ENCODE peak calls at places on chromosomes 4 and X, in four cellular contexts. One of them, this sample, is unnamed.

GRCh38 chr4:111512081-111512774 is 633.0 kb upstream of the FAM241A start:
- DNase-seq in H9: no peak
- DNase-seq in mesendoderm: peak
- DNase-seq in H1: no peak
- DNase-seq in this sample: no peak

GRCh38 chrX:119729408-119730201 is 28.8 kb upstream of the SOWAHD start:
- DNase-seq in H9: peak
- DNase-seq in mesendoderm: peak
- DNase-seq in H1: peak
- DNase-seq in this sample: peak

GRCh38 chrX:23952984-23953907 is 45.4 kb downstream of the CXorf58 start:
- DNase-seq in H9: peak
- DNase-seq in mesendoderm: peak
- DNase-seq in H1: no peak
- DNase-seq in this sample: no peak

GRCh38 chrX:30735839-30736238 is 82.6 kb downstream of the GK start:
- DNase-seq in H9: peak
- DNase-seq in mesendoderm: peak
- DNase-seq in H1: peak
- DNase-seq in this sample: peak

GRCh38 chr4:25030283-25031076 is at the start of gene LGI2:
- DNase-seq in H9: peak
- DNase-seq in mesendoderm: no peak
- DNase-seq in H1: no peak
- DNase-seq in this sample: peak

GRCh38 chrX:10597871-10598270 is 22.5 kb downstream of the MID1 start:
- DNase-seq in H9: no peak
- DNase-seq in mesendoderm: peak
- DNase-seq in H1: no peak
- DNase-seq in this sample: no peak

GRCh38 chrX:53073115-53073581 is 9.0 kb upstream of the TSPYL2 start:
- DNase-seq in H9: no peak
- DNase-seq in mesendoderm: peak
- DNase-seq in H1: no peak
- DNase-seq in this sample: no peak

GRCh38 chr4:96483308-96484030 is 643.6 kb downstream of the PDHA2 start:
- DNase-seq in H9: peak
- DNase-seq in mesendoderm: peak
- DNase-seq in H1: peak
- DNase-seq in this sample: no peak

GRCh38 chr4:8910100-8910821 is 38.6 kb upstream of the HMX1 start:
- DNase-seq in H9: no peak
- DNase-seq in mesendoderm: no peak
- DNase-seq in H1: no peak
- DNase-seq in this sample: no peak

GRCh38 chr4:115770046-115770543 is 656.7 kb upstream of the NDST4 start:
- DNase-seq in H9: no peak
- DNase-seq in mesendoderm: no peak
- DNase-seq in H1: no peak
- DNase-seq in this sample: no peak

GRCh38 chr4:40576651-40577480 is 52.8 kb downstream of the RBM47 start:
- DNase-seq in H9: no peak
- DNase-seq in mesendoderm: peak
- DNase-seq in H1: no peak
- DNase-seq in this sample: no peak

GRCh38 chr4:86891785-86892638 is at the start of gene C4orf36:
- DNase-seq in H9: peak
- DNase-seq in mesendoderm: peak
- DNase-seq in H1: peak
- DNase-seq in this sample: peak

GRCh38 chr4:1786544-1787362 is 6.3 kb upstream of the FGFR3 start:
- DNase-seq in H9: no peak
- DNase-seq in mesendoderm: no peak
- DNase-seq in H1: no peak
- DNase-seq in this sample: no peak

GRCh38 chr4:174118171-174118570 is 165.3 kb downstream of the FBXO8 start:
- DNase-seq in H9: no peak
- DNase-seq in mesendoderm: no peak
- DNase-seq in H1: no peak
- DNase-seq in this sample: no peak

GRCh38 chr4:59838236-59838635 is 1361.9 kb upstream of the ADGRL3 start:
- DNase-seq in H9: no peak
- DNase-seq in mesendoderm: no peak
- DNase-seq in H1: no peak
- DNase-seq in this sample: no peak

GRCh38 chr4:7426525-7427171 is 8.1 kb downstream of the PSAPL1 start:
- DNase-seq in H9: peak
- DNase-seq in mesendoderm: no peak
- DNase-seq in H1: no peak
- DNase-seq in this sample: no peak

GRCh38 chr4:2395584-2395983 is 22.9 kb downstream of the ZFYVE28 start:
- DNase-seq in H9: no peak
- DNase-seq in mesendoderm: no peak
- DNase-seq in H1: no peak
- DNase-seq in this sample: no peak

GRCh38 chr4:109755656-109756055 is 25.8 kb upstream of the PLA2G12A start:
- DNase-seq in H9: no peak
- DNase-seq in mesendoderm: no peak
- DNase-seq in H1: no peak
- DNase-seq in this sample: no peak

GRCh38 chr4:52551487-52551886 is 107.6 kb downstream of the USP46 start:
- DNase-seq in H9: no peak
- DNase-seq in mesendoderm: no peak
- DNase-seq in H1: no peak
- DNase-seq in this sample: no peak

GRCh38 chr4:78057135-78057599 is at the start of gene FRAS1:
- DNase-seq in H9: peak
- DNase-seq in mesendoderm: peak
- DNase-seq in H1: no peak
- DNase-seq in this sample: peak

GRCh38 chr4:124104101-124104500 is 608.4 kb downstream of the ANKRD50 start:
- DNase-seq in H9: no peak
- DNase-seq in mesendoderm: no peak
- DNase-seq in H1: no peak
- DNase-seq in this sample: no peak

GRCh38 chr4:74105656-74106275 is 6.8 kb upstream of the CXCL2 start:
- DNase-seq in H9: no peak
- DNase-seq in mesendoderm: no peak
- DNase-seq in H1: no peak
- DNase-seq in this sample: no peak

GRCh38 chrX:68822641-68823410 is 6.0 kb upstream of the EFNB1 start:
- DNase-seq in H9: peak
- DNase-seq in mesendoderm: peak
- DNase-seq in H1: no peak
- DNase-seq in this sample: no peak

GRCh38 chr4:78706302-78706701 is 69.8 kb upstream of the BMP2K start:
- DNase-seq in H9: peak
- DNase-seq in mesendoderm: peak
- DNase-seq in H1: peak
- DNase-seq in this sample: no peak

GRCh38 chrX:147920161-147920666 is 8.5 kb downstream of the FMR1 start:
- DNase-seq in H9: no peak
- DNase-seq in mesendoderm: peak
- DNase-seq in H1: no peak
- DNase-seq in this sample: no peak

GRCh38 chr4:89196056-89196674 is 84.8 kb downstream of the TIGD2 start:
- DNase-seq in H9: no peak
- DNase-seq in mesendoderm: peak
- DNase-seq in H1: no peak
- DNase-seq in this sample: no peak

GRCh38 chr4:108685036-108685686 is 34.8 kb downstream of the OSTC start:
- DNase-seq in H9: no peak
- DNase-seq in mesendoderm: no peak
- DNase-seq in H1: no peak
- DNase-seq in this sample: no peak

GRCh38 chr4:183434264-183435045 is 10.0 kb upstream of the CDKN2AIP start:
- DNase-seq in H9: no peak
- DNase-seq in mesendoderm: no peak
- DNase-seq in H1: no peak
- DNase-seq in this sample: no peak

GRCh38 chr4:39636786-39637185 is 1.9 kb downstream of the SMIM14 start:
- DNase-seq in H9: no peak
- DNase-seq in mesendoderm: no peak
- DNase-seq in H1: no peak
- DNase-seq in this sample: no peak

GRCh38 chrX:154526901-154527675 is 11.1 kb upstream of the FAM3A start:
- DNase-seq in H9: peak
- DNase-seq in mesendoderm: peak
- DNase-seq in H1: no peak
- DNase-seq in this sample: peak

GRCh38 chr4:182190306-182190705 is 52.9 kb upstream of the TENM3 start:
- DNase-seq in H9: no peak
- DNase-seq in mesendoderm: no peak
- DNase-seq in H1: no peak
- DNase-seq in this sample: no peak

GRCh38 chr4:182179751-182180150 is 63.5 kb upstream of the TENM3 start:
- DNase-seq in H9: no peak
- DNase-seq in mesendoderm: no peak
- DNase-seq in H1: no peak
- DNase-seq in this sample: no peak

GRCh38 chr4:182189107-182189878 is 53.9 kb upstream of the TENM3 start:
- DNase-seq in H9: no peak
- DNase-seq in mesendoderm: no peak
- DNase-seq in H1: no peak
- DNase-seq in this sample: no peak

GRCh38 chr4:182188622-182189021 is 54.6 kb upstream of the TENM3 start:
- DNase-seq in H9: no peak
- DNase-seq in mesendoderm: no peak
- DNase-seq in H1: no peak
- DNase-seq in this sample: no peak

DNA sequence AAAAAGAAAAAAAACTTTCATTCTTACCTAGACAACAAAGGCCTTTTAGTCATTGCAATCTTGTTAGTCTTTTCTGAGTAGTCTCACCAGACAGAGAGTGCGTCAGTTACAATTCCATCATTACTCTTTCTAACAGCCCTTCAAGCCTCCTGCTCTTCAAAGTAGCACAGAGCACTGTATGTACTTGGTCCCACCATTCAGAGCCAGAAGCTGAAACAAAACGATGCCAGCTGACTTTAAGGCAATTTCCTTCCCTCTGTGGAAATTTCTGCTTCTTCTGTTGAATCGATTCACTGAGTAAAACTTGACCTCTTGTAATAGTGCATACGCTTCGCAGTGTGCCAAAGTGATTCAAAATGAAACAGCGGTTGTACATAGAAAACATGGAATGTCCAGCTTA is 57.7 kb upstream of the TENM3 start:
- DNase-seq in H9: no peak
- DNase-seq in mesendoderm: no peak
- DNase-seq in H1: no peak
- DNase-seq in this sample: no peak
- H2BK15ac ChIP-seq in H9: no peak
- H2BK15ac ChIP-seq in mesendoderm: no peak
- H2BK15ac ChIP-seq in H1: no peak
- H2BK15ac ChIP-seq in this sample: no peak

GRCh38 chr4:168560835-168561210 is 64.0 kb downstream of the PALLD start:
- DNase-seq in H9: no peak
- DNase-seq in mesendoderm: no peak
- DNase-seq in H1: no peak
- DNase-seq in this sample: no peak
- H2BK15ac ChIP-seq in H9: no peak
- H2BK15ac ChIP-seq in mesendoderm: no peak
- H2BK15ac ChIP-seq in H1: no peak
- H2BK15ac ChIP-seq in this sample: no peak

GRCh38 chr4:76803522-76803921 is 94.4 kb downstream of the SOWAHB start:
- DNase-seq in H9: no peak
- DNase-seq in mesendoderm: peak
- DNase-seq in H1: no peak
- DNase-seq in this sample: no peak

GRCh38 chr4:76804060-76804459 is 93.9 kb downstream of the SOWAHB start:
- DNase-seq in H9: no peak
- DNase-seq in mesendoderm: no peak
- DNase-seq in H1: no peak
- DNase-seq in this sample: no peak

GRCh38 chr4:76801621-76802545 is 96.1 kb downstream of the SOWAHB start:
- DNase-seq in H9: peak
- DNase-seq in mesendoderm: peak
- DNase-seq in H1: no peak
- DNase-seq in this sample: peak

GRCh38 chr4:76800902-76801301 is 97.0 kb downstream of the SOWAHB start:
- DNase-seq in H9: no peak
- DNase-seq in mesendoderm: no peak
- DNase-seq in H1: no peak
- DNase-seq in this sample: no peak

GRCh38 chr4:76802546-76803021 is 95.4 kb downstream of the SOWAHB start:
- DNase-seq in H9: peak
- DNase-seq in mesendoderm: peak
- DNase-seq in H1: no peak
- DNase-seq in this sample: no peak
- H2BK15ac ChIP-seq in H9: no peak
- H2BK15ac ChIP-seq in mesendoderm: no peak
- H2BK15ac ChIP-seq in H1: peak
- H2BK15ac ChIP-seq in this sample: peak

DNA sequence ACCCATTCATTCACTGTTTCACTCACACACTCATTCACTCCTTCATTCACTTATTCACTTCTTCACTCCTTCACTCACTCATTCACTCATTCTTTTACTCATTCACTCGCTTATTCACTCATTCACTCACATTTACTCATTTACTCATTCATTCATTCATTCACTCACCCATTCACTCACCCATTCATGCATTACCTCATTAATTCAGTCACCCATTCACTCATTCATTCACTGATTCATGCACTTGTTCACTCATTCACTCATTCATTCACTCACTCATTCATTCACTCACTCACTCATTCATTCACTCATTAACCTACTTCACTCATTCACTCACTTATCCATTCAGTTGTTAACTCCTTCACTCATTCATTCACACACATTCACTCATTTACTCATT is 70.8 kb downstream of the STK32B start:
- DNase-seq in H9: no peak
- DNase-seq in mesendoderm: no peak
- DNase-seq in H1: no peak
- DNase-seq in this sample: no peak
- H2BK15ac ChIP-seq in H9: no peak
- H2BK15ac ChIP-seq in mesendoderm: no peak
- H2BK15ac ChIP-seq in H1: no peak
- H2BK15ac ChIP-seq in this sample: no peak

GRCh38 chr4:26207631-26208030 is 113.2 kb upstream of the RBPJ start:
- DNase-seq in H9: no peak
- DNase-seq in mesendoderm: no peak
- DNase-seq in H1: no peak
- DNase-seq in this sample: no peak
- H2BK15ac ChIP-seq in H9: no peak
- H2BK15ac ChIP-seq in mesendoderm: no peak
- H2BK15ac ChIP-seq in H1: no peak
- H2BK15ac ChIP-seq in this sample: no peak

DNA sequence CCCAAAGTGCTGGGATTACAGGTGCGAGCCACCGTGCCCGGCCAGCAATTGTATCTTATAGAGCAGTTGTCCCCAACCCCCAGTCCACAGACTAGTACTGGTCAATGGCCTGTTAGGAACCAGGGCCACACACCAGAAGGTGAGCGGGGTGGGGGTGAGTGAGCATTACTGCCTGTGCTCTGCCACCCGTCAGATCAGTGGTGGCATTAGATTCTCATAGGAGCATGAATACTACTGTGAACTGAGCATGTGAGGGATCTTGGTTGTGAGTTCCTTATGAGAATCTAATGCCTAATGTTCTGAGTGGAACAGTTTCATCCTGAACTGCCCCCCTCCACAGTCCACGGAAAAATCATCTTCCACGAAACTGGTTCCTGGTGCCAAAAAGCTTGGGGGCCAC is 328.0 kb upstream of the BOD1L1 start:
- DNase-seq in H9: no peak
- DNase-seq in mesendoderm: no peak
- DNase-seq in H1: no peak
- DNase-seq in this sample: no peak
- H2BK15ac ChIP-seq in H9: no peak
- H2BK15ac ChIP-seq in mesendoderm: no peak
- H2BK15ac ChIP-seq in H1: no peak
- H2BK15ac ChIP-seq in this sample: no peak

This sample was measured in neuronal stem cell.